ENCODE peak calls at places on chromosomes 4 and X, in five cellular contexts. F is K562, H is HepG2, W is HCT116, M is H1. A is an unnamed sample.

GRCh38 chr4:128393111-128393704 is 105.6 kb upstream of the PGRMC2 start:
- DNase-seq in F (no peak), H (no peak), W (no peak), M (no peak), A (no peak)

GRCh38 chr4:152104286-152104685 is 343.5 kb upstream of the GATB start:
- DNase-seq in F (no peak), H (no peak), W (no peak), M (no peak), A (no peak)

GRCh38 chr4:76204936-76205335 is 8.7 kb downstream of the SCARB2 start:
- DNase-seq in F (no peak), H (no peak), W (no peak), M (no peak), A (no peak)

GRCh38 chrX:68842781-68843581 is 14.2 kb downstream of the EFNB1 start:
- DNase-seq in F (no peak), H (no peak), W (no peak), M (no peak), A (no peak)

GRCh38 chr4:153375303-153375702 is 30.8 kb downstream of the MND1 start:
- DNase-seq in F (no peak), H (no peak), W (no peak), M (no peak), A (no peak)

GRCh38 chr4:6476893-6477292 is 4.5 kb upstream of the PPP2R2C start:
- DNase-seq in F (no peak), H (no peak), W (no peak), M (no peak), A (no peak)

GRCh38 chr4:82415922-82416365 is 14.3 kb downstream of the HNRNPDL start:
- DNase-seq in F (no peak), H (no peak), W (no peak), M (no peak), A (no peak)

GRCh38 chr4:134691915-134692314 is 490.3 kb upstream of the PABPC4L start:
- DNase-seq in F (no peak), H (no peak), W (no peak), M (no peak), A (no peak)

GRCh38 chr4:47686294-47686872 is 151.5 kb downstream of the CORIN start:
- DNase-seq in F (peak; percentile 61), H (peak; percentile 35), W (peak; percentile 43), M (peak; percentile 19), A (peak; percentile 13)

GRCh38 chr4:80259012-80259411 is 7.5 kb upstream of the FGF5 start:
- DNase-seq in F (no peak), H (no peak), W (no peak), M (no peak), A (no peak)

GRCh38 chrX:134622056-134622812 is 36.0 kb downstream of the PLAC1 start:
- DNase-seq in F (peak; percentile 21), H (no peak), W (peak; percentile 23), M (peak; percentile 39), A (peak; percentile 35)

GRCh38 chr4:7004331-7004730 is 38.8 kb upstream of the TADA2B start:
- DNase-seq in F (no peak), H (no peak), W (no peak), M (no peak), A (no peak)

GRCh38 chrX:150886381-150886780 is 12.1 kb downstream of the CD99L2 start:
- DNase-seq in F (no peak), H (no peak), W (no peak), M (no peak), A (no peak)

GRCh38 chr4:29113960-29114359 is 1606.2 kb upstream of the PCDH7 start:
- DNase-seq in F (no peak), H (no peak), W (no peak), M (no peak), A (no peak)

GRCh38 chr4:62460329-62460728 is 1260.2 kb downstream of the ADGRL3 start:
- DNase-seq in F (no peak), H (no peak), W (no peak), M (no peak), A (no peak)

GRCh38 chr4:36256398-36256828 is 12.1 kb upstream of the ARAP2 start:
- DNase-seq in F (no peak), H (no peak), W (no peak), M (no peak), A (peak; percentile 70)

GRCh38 chr4:8579526-8580320 is 469 bp upstream of the GPR78 start:
- DNase-seq in F (no peak), H (no peak), W (no peak), M (no peak), A (no peak)

DNA sequence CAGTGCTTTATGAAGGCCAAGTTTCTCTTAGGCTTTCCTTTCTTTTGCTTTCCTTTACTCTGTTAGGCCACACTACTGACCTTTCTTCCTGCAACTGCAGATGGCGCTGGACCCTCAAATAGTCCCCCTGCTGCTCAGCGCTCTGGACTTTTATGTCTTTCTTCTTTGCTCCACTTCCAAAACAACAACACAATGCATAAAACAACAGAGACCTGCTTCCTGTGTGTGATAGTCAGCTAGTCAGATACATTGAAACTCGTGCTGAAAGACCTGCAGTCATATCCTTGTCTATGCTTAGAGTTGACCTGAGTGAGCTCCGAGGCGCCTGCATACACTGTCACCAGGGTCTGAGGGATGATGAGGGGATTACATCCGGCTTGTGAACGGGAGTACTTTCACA is 108.9 kb upstream of the TEX13D start:
- DNase-seq in F (no peak), H (no peak), W (no peak), M (no peak), A (no peak)
- TF ChIP-seq SRF in F (no peak), H (no peak), W (no peak), M (no peak), A (no peak)

GRCh38 chr4:68416591-68416990 is 30.7 kb upstream of the TMPRSS11E start:
- DNase-seq in F (no peak), H (no peak), W (no peak), M (no peak), A (no peak)
- TF ChIP-seq SRF in F (no peak), H (no peak), W (no peak), M (no peak), A (no peak)

GRCh38 chr4:182699825-182700224 is 217.4 kb downstream of the DCTD start:
- DNase-seq in F (no peak), H (no peak), W (no peak), M (no peak), A (no peak)
- TF ChIP-seq SRF in F (no peak), H (no peak), W (no peak), M (no peak), A (no peak)

GRCh38 chr4:31141141-31141811 is 421.1 kb downstream of the PCDH7 start:
- DNase-seq in F (no peak), H (no peak), W (no peak), M (no peak), A (no peak)

GRCh38 chr4:31148990-31149389 is 428.8 kb downstream of the PCDH7 start:
- DNase-seq in F (no peak), H (no peak), W (no peak), M (no peak), A (no peak)

DNA sequence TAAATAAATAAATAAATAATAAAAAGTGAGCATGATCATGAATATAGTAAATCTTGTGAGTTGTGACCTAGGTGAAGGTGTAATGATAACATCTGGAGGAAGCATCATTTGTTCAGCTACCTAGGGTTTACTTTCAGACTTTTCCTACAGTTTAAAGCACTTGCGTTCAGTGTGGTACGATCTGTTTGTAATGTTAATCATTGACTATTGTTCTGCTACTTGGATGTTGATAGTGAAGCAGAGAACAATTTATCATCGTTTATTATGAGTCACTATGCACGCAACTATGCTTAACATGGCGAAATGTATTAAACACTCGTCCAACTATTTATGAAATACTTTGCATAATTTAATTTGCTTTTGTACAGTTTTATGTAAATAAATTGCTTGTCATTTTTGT is 426.2 kb downstream of the PCDH7 start:
- DNase-seq in F (no peak), H (no peak), W (no peak), M (no peak), A (no peak)
- TF ChIP-seq SRF in F (no peak), H (no peak), W (no peak), M (no peak), A (no peak)

GRCh38 chr4:177006331-177006730 is 213.6 kb upstream of the VEGFC start:
- DNase-seq in F (no peak), H (no peak), W (no peak), M (no peak), A (no peak)

GRCh38 chr4:177012918-177013545 is 220.3 kb upstream of the VEGFC start:
- DNase-seq in F (no peak), H (no peak), W (no peak), M (no peak), A (no peak)

GRCh38 chr4:177008071-177008835 is 215.5 kb upstream of the VEGFC start:
- DNase-seq in F (no peak), H (no peak), W (no peak), M (no peak), A (no peak)

GRCh38 chr4:177008836-177009501 is 216.2 kb upstream of the VEGFC start:
- DNase-seq in F (no peak), H (no peak), W (no peak), M (no peak), A (no peak)

GRCh38 chr4:177010421-177010820 is 217.7 kb upstream of the VEGFC start:
- DNase-seq in F (no peak), H (no peak), W (no peak), M (no peak), A (no peak)
- TF ChIP-seq SRF in F (no peak), H (no peak), W (no peak), M (no peak), A (no peak)

GRCh38 chr4:176778063-176778462 is 14.7 kb downstream of the VEGFC start:
- DNase-seq in F (no peak), H (no peak), W (no peak), M (no peak), A (no peak)
- TF ChIP-seq SRF in F (no peak), H (no peak), W (no peak), M (no peak), A (no peak)

GRCh38 chr4:21885770-21886169 is 62.8 kb downstream of the KCNIP4 start:
- DNase-seq in F (no peak), H (no peak), W (no peak), M (no peak), A (no peak)
- TF ChIP-seq SRF in F (no peak), H (no peak), W (no peak), M (no peak), A (no peak)

GRCh38 chr4:185566425-185566824 is 31.1 kb upstream of the PDLIM3 start:
- DNase-seq in F (no peak), H (no peak), W (no peak), M (no peak), A (no peak)
- TF ChIP-seq SRF in F (no peak), H (no peak), W (no peak), M (no peak), A (no peak)